ENCODE peak calls at places on chromosomes 13 and 19, in six cellular contexts. One of them, this sample, is unnamed.

GRCh38 chr13:29397265-29397664 is 198.2 kb downstream of the SLC7A1 start:
- DNase-seq in K562: no peak
- DNase-seq in HepG2: no peak
- DNase-seq in GM12891: no peak
- DNase-seq in H1: no peak
- DNase-seq in SK-N-SH: no peak
- DNase-seq in this sample: no peak

GRCh38 chr13:22024381-22024994 is 353.6 kb downstream of the FGF9 start:
- DNase-seq in K562: no peak
- DNase-seq in SK-N-SH: no peak
- DNase-seq in GM12891: no peak
- DNase-seq in HepG2: no peak
- DNase-seq in H1: no peak
- DNase-seq in this sample: no peak

GRCh38 chr19:33373701-33374405 is at the start of gene CEBPG:
- DNase-seq in SK-N-SH: peak
- DNase-seq in GM12891: peak
- DNase-seq in H1: no peak
- DNase-seq in HepG2: no peak
- DNase-seq in K562: peak
- DNase-seq in this sample: no peak

GRCh38 chr13:46361535-46361934 is 25.5 kb downstream of the RUBCNL start:
- DNase-seq in HepG2: no peak
- DNase-seq in H1: no peak
- DNase-seq in K562: no peak
- DNase-seq in GM12891: no peak
- DNase-seq in SK-N-SH: no peak
- DNase-seq in this sample: no peak

GRCh38 chr19:7550987-7551761 is 15.7 kb downstream of the PNPLA6 start:
- DNase-seq in GM12891: no peak
- DNase-seq in HepG2: no peak
- DNase-seq in K562: peak
- DNase-seq in H1: peak
- DNase-seq in SK-N-SH: peak
- DNase-seq in this sample: no peak

GRCh38 chr19:33278403-33279269 is 23.7 kb downstream of the CEBPA start:
- DNase-seq in K562: no peak
- DNase-seq in HepG2: peak
- DNase-seq in GM12891: no peak
- DNase-seq in SK-N-SH: no peak
- DNase-seq in H1: no peak
- DNase-seq in this sample: no peak

GRCh38 chr19:49327878-49328544 is 3.0 kb upstream of the SLC6A16 start:
- DNase-seq in K562: peak
- DNase-seq in SK-N-SH: no peak
- DNase-seq in HepG2: peak
- DNase-seq in GM12891: no peak
- DNase-seq in H1: no peak
- DNase-seq in this sample: no peak

GRCh38 chr19:43782311-43782660 is 1.5 kb upstream of the KCNN4 start:
- DNase-seq in HepG2: no peak
- DNase-seq in SK-N-SH: no peak
- DNase-seq in K562: no peak
- DNase-seq in H1: no peak
- DNase-seq in GM12891: no peak
- DNase-seq in this sample: no peak

GRCh38 chr13:46392967-46393366 is 5.9 kb upstream of the RUBCNL start:
- DNase-seq in HepG2: no peak
- DNase-seq in SK-N-SH: no peak
- DNase-seq in K562: no peak
- DNase-seq in H1: no peak
- DNase-seq in GM12891: no peak
- DNase-seq in this sample: no peak

GRCh38 chr13:44575035-44575434 is 1.1 kb downstream of the TSC22D1 start:
- DNase-seq in SK-N-SH: no peak
- DNase-seq in GM12891: no peak
- DNase-seq in HepG2: no peak
- DNase-seq in H1: no peak
- DNase-seq in K562: no peak
- DNase-seq in this sample: no peak

GRCh38 chr13:82800391-82800790 is 1081.9 kb downstream of the SLITRK1 start:
- DNase-seq in K562: no peak
- DNase-seq in HepG2: no peak
- DNase-seq in GM12891: no peak
- DNase-seq in SK-N-SH: no peak
- DNase-seq in H1: no peak
- DNase-seq in this sample: no peak

GRCh38 chr19:28899703-28900102 is 313.2 kb downstream of the UQCRFS1 start:
- DNase-seq in K562: no peak
- DNase-seq in SK-N-SH: no peak
- DNase-seq in HepG2: no peak
- DNase-seq in H1: no peak
- DNase-seq in GM12891: no peak
- DNase-seq in this sample: no peak

GRCh38 chr13:73677041-73677589 is 457.1 kb downstream of the KLF12 start:
- DNase-seq in K562: no peak
- DNase-seq in H1: no peak
- DNase-seq in GM12891: no peak
- DNase-seq in SK-N-SH: no peak
- DNase-seq in HepG2: no peak
- DNase-seq in this sample: no peak

GRCh38 chr13:91311491-91311890 is 36.0 kb upstream of the MIR17HG start:
- DNase-seq in SK-N-SH: no peak
- DNase-seq in K562: no peak
- DNase-seq in GM12891: no peak
- DNase-seq in H1: no peak
- DNase-seq in HepG2: no peak
- DNase-seq in this sample: no peak

GRCh38 chr19:49912965-49913685 is 15.9 kb upstream of the ATF5 start:
- DNase-seq in HepG2: peak
- DNase-seq in SK-N-SH: no peak
- DNase-seq in GM12891: no peak
- DNase-seq in H1: no peak
- DNase-seq in K562: no peak
- DNase-seq in this sample: no peak

GRCh38 chr13:91141619-91142061 is 205.8 kb upstream of the MIR17HG start:
- DNase-seq in SK-N-SH: no peak
- DNase-seq in H1: no peak
- DNase-seq in K562: no peak
- DNase-seq in HepG2: no peak
- DNase-seq in GM12891: no peak
- DNase-seq in this sample: no peak

GRCh38 chr19:51339313-51339686 is 2.6 kb downstream of the VSIG10L start:
- DNase-seq in K562: peak
- DNase-seq in H1: peak
- DNase-seq in SK-N-SH: no peak
- DNase-seq in GM12891: no peak
- DNase-seq in HepG2: no peak
- DNase-seq in this sample: no peak

GRCh38 chr19:34712606-34713261 is 21.3 kb upstream of the ZNF181 start:
- DNase-seq in K562: peak
- DNase-seq in HepG2: peak
- DNase-seq in SK-N-SH: peak
- DNase-seq in GM12891: no peak
- DNase-seq in H1: peak
- DNase-seq in this sample: no peak

GRCh38 chr13:97003071-97003470 is 8.8 kb upstream of the OXGR1 start:
- DNase-seq in HepG2: no peak
- DNase-seq in GM12891: no peak
- DNase-seq in SK-N-SH: no peak
- DNase-seq in H1: no peak
- DNase-seq in K562: no peak
- DNase-seq in this sample: no peak

DNA sequence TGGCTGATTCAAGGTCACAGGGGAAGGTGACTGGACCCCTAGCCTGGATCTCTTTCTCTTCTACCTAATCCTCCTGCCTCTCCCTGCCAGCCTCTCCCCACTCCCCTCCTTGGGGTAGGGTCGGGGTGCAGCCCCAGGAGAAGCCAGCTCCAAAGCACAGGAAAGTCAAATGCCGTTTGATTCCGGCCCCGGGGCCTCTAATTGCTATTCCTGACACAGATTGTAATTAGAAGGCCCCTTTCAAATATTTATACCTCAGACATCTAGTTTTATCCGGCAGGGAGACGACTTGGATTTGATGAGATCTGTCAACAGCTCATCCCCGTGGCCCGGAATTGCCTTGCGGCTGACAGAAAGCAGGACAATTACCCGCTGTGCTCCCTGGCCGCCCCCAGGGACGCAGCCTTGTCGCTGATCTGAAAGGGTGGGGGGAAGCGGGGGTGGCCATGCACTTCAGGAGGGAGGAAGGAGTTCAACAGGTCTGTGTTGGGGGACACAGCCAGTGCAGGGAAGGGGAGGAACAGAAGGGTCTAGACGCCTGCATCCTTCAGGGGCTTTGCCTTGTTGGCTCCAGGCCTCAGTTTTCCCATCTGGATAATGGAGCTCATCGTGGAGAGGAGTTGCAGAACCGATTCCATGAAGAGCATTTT is 1.9 kb upstream of the SHD start:
- DNase-seq in SK-N-SH: peak
- DNase-seq in K562: peak
- DNase-seq in GM12891: no peak
- DNase-seq in H1: no peak
- DNase-seq in HepG2: no peak
- DNase-seq in this sample: no peak
- TF ChIP-seq POLR2AphosphoS5 in SK-N-SH: no peak
- TF ChIP-seq POLR2AphosphoS5 in K562: no peak
- TF ChIP-seq POLR2AphosphoS5 in GM12891: no peak
- TF ChIP-seq POLR2AphosphoS5 in H1: no peak
- TF ChIP-seq POLR2AphosphoS5 in HepG2: no peak
- TF ChIP-seq POLR2AphosphoS5 in this sample: no peak

DNA sequence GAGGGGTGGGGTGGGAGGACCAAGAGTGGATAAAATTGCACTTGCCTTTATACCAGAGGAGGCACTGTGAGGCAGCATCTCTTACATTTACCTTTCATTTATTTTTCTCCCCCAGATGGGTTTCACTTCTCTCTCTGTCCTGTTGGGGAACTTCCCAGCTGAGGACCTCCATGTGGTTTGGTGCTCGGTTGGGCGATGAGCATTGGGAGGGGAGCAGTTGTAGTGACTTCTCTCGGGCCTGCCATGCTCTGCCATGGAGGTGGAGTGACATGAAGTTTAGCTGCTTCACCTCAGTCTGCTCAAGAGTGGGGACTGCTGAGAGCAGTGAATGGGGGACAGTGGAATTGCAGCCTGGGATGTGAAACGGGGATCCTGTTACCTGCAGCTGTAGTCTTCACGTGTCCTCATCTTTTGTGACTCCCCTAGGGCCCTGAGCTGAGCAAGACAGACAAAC is 23.1 kb upstream of the CXCL17 start:
- DNase-seq in GM12891: peak
- DNase-seq in H1: no peak
- DNase-seq in K562: no peak
- DNase-seq in HepG2: no peak
- DNase-seq in SK-N-SH: no peak
- DNase-seq in this sample: peak
- TF ChIP-seq TAF1 in GM12891: no peak
- TF ChIP-seq TAF1 in H1: no peak
- TF ChIP-seq TAF1 in K562: no peak
- TF ChIP-seq TAF1 in HepG2: no peak
- TF ChIP-seq TAF1 in SK-N-SH: no peak
- TF ChIP-seq TAF1 in this sample: no peak

GRCh38 chr19:17110599-17110966 is 35.0 kb downstream of the MYO9B start:
- DNase-seq in SK-N-SH: no peak
- DNase-seq in HepG2: no peak
- DNase-seq in H1: no peak
- DNase-seq in GM12891: no peak
- DNase-seq in K562: no peak
- DNase-seq in this sample: no peak

GRCh38 chr19:17108453-17108784 is 32.8 kb downstream of the MYO9B start:
- DNase-seq in K562: no peak
- DNase-seq in H1: no peak
- DNase-seq in SK-N-SH: no peak
- DNase-seq in GM12891: no peak
- DNase-seq in HepG2: no peak
- DNase-seq in this sample: no peak

GRCh38 chr19:17111766-17112165 is 36.2 kb downstream of the MYO9B start:
- DNase-seq in SK-N-SH: no peak
- DNase-seq in GM12891: no peak
- DNase-seq in H1: no peak
- DNase-seq in HepG2: no peak
- DNase-seq in K562: no peak
- DNase-seq in this sample: no peak

GRCh38 chr19:17109300-17109699 is 33.7 kb downstream of the MYO9B start:
- DNase-seq in GM12891: no peak
- DNase-seq in K562: no peak
- DNase-seq in SK-N-SH: no peak
- DNase-seq in HepG2: no peak
- DNase-seq in H1: no peak
- DNase-seq in this sample: no peak

GRCh38 chr19:17109962-17110598 is 34.5 kb downstream of the MYO9B start:
- DNase-seq in H1: no peak
- DNase-seq in K562: no peak
- DNase-seq in SK-N-SH: no peak
- DNase-seq in HepG2: no peak
- DNase-seq in GM12891: peak
- DNase-seq in this sample: peak
- TF ChIP-seq POLR2AphosphoS5 in H1: no peak
- TF ChIP-seq POLR2AphosphoS5 in K562: no peak
- TF ChIP-seq POLR2AphosphoS5 in SK-N-SH: no peak
- TF ChIP-seq POLR2AphosphoS5 in HepG2: no peak
- TF ChIP-seq POLR2AphosphoS5 in GM12891: peak
- TF ChIP-seq POLR2AphosphoS5 in this sample: no peak

GRCh38 chr13:109859898-109860297 is 73.5 kb upstream of the IRS2 start:
- DNase-seq in SK-N-SH: no peak
- DNase-seq in GM12891: no peak
- DNase-seq in K562: no peak
- DNase-seq in HepG2: no peak
- DNase-seq in H1: no peak
- DNase-seq in this sample: no peak

GRCh38 chr13:109858319-109858718 is 71.9 kb upstream of the IRS2 start:
- DNase-seq in HepG2: no peak
- DNase-seq in H1: no peak
- DNase-seq in SK-N-SH: no peak
- DNase-seq in GM12891: no peak
- DNase-seq in K562: no peak
- DNase-seq in this sample: no peak

GRCh38 chr13:109857803-109858202 is 71.4 kb upstream of the IRS2 start:
- DNase-seq in SK-N-SH: no peak
- DNase-seq in GM12891: no peak
- DNase-seq in H1: no peak
- DNase-seq in K562: no peak
- DNase-seq in HepG2: no peak
- DNase-seq in this sample: no peak

GRCh38 chr13:109859216-109859835 is 72.9 kb upstream of the IRS2 start:
- DNase-seq in K562: no peak
- DNase-seq in H1: no peak
- DNase-seq in GM12891: no peak
- DNase-seq in HepG2: no peak
- DNase-seq in SK-N-SH: no peak
- DNase-seq in this sample: no peak

DNA sequence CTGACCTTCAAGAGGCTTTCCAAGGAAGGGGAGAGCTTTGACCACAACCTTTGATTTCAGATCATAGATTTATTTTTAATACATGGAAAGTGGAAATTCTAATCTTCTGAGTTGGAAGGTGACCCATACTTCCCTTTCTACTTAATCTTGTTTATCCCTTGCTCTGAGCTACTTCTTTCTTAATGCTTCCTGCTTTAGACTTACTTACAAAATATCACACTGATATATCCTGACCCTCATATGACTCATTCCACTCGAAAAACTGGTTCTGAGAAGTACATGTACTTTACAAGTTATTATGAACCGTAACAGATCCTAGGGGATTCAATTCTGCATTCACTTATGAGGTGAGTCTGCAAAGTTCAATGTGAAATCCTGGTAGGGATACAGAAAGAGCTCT is 76.2 kb upstream of the IRS2 start:
- DNase-seq in GM12891: no peak
- DNase-seq in HepG2: no peak
- DNase-seq in H1: no peak
- DNase-seq in K562: no peak
- DNase-seq in SK-N-SH: no peak
- DNase-seq in this sample: no peak
- TF ChIP-seq TAF1 in GM12891: no peak
- TF ChIP-seq TAF1 in HepG2: no peak
- TF ChIP-seq TAF1 in H1: no peak
- TF ChIP-seq TAF1 in K562: no peak
- TF ChIP-seq TAF1 in SK-N-SH: no peak
- TF ChIP-seq TAF1 in this sample: no peak

This sample was measured in GM12892.